ENCODE peak calls at places on chromosome 11, in six cellular contexts. R is mucosa of descending colon; J is NCI-H1694; P is smooth muscle cell of the brain vasculature; X is stimulated activated CD8-positive, alpha-beta memory T cell treated with anti-CD3 and anti-CD28 coated beads, Interleukin-7, amount 100 ng/mL, for 1 hour; F is thoracic aorta. Z is an unnamed sample.

GRCh38 chr11:114180301-114181055 is 115.7 kb upstream of the NNMT start:
- DNase-seq in R (peak; percentile 78), J (no peak), P (no peak), X (no peak), F (no peak), Z (no peak)

GRCh38 chr11:59181746-59182456 is 10.0 kb downstream of the DTX4 start:
- DNase-seq in R (no peak), J (no peak), P (no peak), X (no peak), F (no peak), Z (no peak)

GRCh38 chr11:67373916-67374570 is 645 bp upstream of the CLCF1 start:
- DNase-seq in R (peak; percentile 83), J (no peak), P (no peak), X (peak; percentile 26), F (peak; percentile 82), Z (no peak)

GRCh38 chr11:42043312-42043711 is 583.9 kb upstream of the LRRC4C start:
- DNase-seq in R (no peak), J (no peak), P (no peak), X (no peak), F (no peak), Z (no peak)

GRCh38 chr11:30635401-30635989 is 49.3 kb upstream of the MPPED2 start:
- DNase-seq in R (no peak), J (no peak), P (no peak), X (no peak), F (no peak), Z (no peak)

GRCh38 chr11:78656327-78656726 is 81.7 kb upstream of the NARS2 start:
- DNase-seq in R (no peak), J (no peak), P (no peak), X (no peak), F (no peak), Z (no peak)

GRCh38 chr11:9601041-9601875 is 27.8 kb downstream of the WEE1 start:
- DNase-seq in R (no peak), J (no peak), P (peak; percentile 79), X (peak; percentile 4), F (no peak), Z (no peak)

GRCh38 chr11:18536195-18536594 is 9.5 kb upstream of the TSG101 start:
- DNase-seq in R (no peak), J (no peak), P (no peak), X (no peak), F (no peak), Z (no peak)

GRCh38 chr11:28529540-28530410 is 421.6 kb downstream of the METTL15 start:
- DNase-seq in R (no peak), J (peak; percentile 17), P (peak; percentile 36), X (no peak), F (no peak), Z (peak; percentile 2)

GRCh38 chr11:64817476-64817875 is 7.1 kb upstream of the MEN1 start:
- DNase-seq in R (no peak), J (no peak), P (no peak), X (no peak), F (no peak), Z (no peak)

GRCh38 chr11:103877221-103877620 is 159.2 kb upstream of the DDI1 start:
- DNase-seq in R (no peak), J (no peak), P (no peak), X (no peak), F (no peak), Z (no peak)

GRCh38 chr11:2901196-2901796 is 15.7 kb upstream of the CDKN1C start:
- DNase-seq in R (no peak), J (no peak), P (no peak), X (no peak), F (no peak), Z (no peak)

GRCh38 chr11:134244593-134244992 is 8.6 kb downstream of the THYN1 start:
- DNase-seq in R (no peak), J (no peak), P (no peak), X (no peak), F (no peak), Z (no peak)

GRCh38 chr11:30455025-30455424 is 131.1 kb downstream of the MPPED2 start:
- DNase-seq in R (no peak), J (no peak), P (no peak), X (no peak), F (no peak), Z (no peak)

GRCh38 chr11:134360050-134360835 is 28.5 kb downstream of the GLB1L2 start:
- DNase-seq in R (peak; percentile 92), J (peak; percentile 33), P (peak; percentile 9), X (peak; percentile 44), F (no peak), Z (peak; percentile 56)

GRCh38 chr11:2741377-2742131 is 41.8 kb upstream of the KCNQ1OT1 start:
- DNase-seq in R (peak; percentile 27), J (no peak), P (peak; percentile 85), X (no peak), F (no peak), Z (no peak)

GRCh38 chr11:105109353-105109752 is 30.2 kb downstream of the CARD18 start:
- DNase-seq in R (no peak), J (no peak), P (no peak), X (no peak), F (no peak), Z (no peak)

GRCh38 chr11:130159657-130160459 is at the start of gene ST14:
- DNase-seq in R (peak; percentile 92), J (no peak), P (no peak), X (no peak), F (no peak), Z (peak; percentile 3)

GRCh38 chr11:69459848-69460539 is 21.5 kb upstream of the LINC01488 start:
- DNase-seq in R (peak; percentile 37), J (no peak), P (no peak), X (no peak), F (no peak), Z (no peak)

GRCh38 chr11:130606181-130606580 is 157.7 kb downstream of the ADAMTS15 start:
- DNase-seq in R (no peak), J (no peak), P (no peak), X (no peak), F (no peak), Z (no peak)

GRCh38 chr11:133936551-133936950 is 20.2 kb downstream of the IGSF9B start:
- DNase-seq in R (no peak), J (no peak), P (no peak), X (no peak), F (no peak), Z (no peak)

GRCh38 chr11:44300881-44301855 is 8.8 kb downstream of the ALX4 start:
- DNase-seq in R (no peak), J (no peak), P (no peak), X (no peak), F (no peak), Z (no peak)

GRCh38 chr11:94933225-94934130 is 39.9 kb downstream of the CWC15 start:
- DNase-seq in R (no peak), J (no peak), P (peak; percentile 92), X (no peak), F (no peak), Z (no peak)

GRCh38 chr11:69539416-69540117 is 58.1 kb downstream of the LINC01488 start:
- DNase-seq in R (no peak), J (no peak), P (no peak), X (no peak), F (no peak), Z (no peak)

GRCh38 chr11:3022300-3022967 is 30.3 kb upstream of the NAP1L4 start:
- DNase-seq in R (no peak), J (no peak), P (peak; percentile 98), X (no peak), F (no peak), Z (no peak)

GRCh38 chr11:12284321-12285050 is 92.9 kb upstream of the PARVA start:
- DNase-seq in R (no peak), J (no peak), P (no peak), X (no peak), F (no peak), Z (no peak)

GRCh38 chr11:67043572-67044329 is 12.9 kb upstream of the RHOD start:
- DNase-seq in R (no peak), J (no peak), P (no peak), X (no peak), F (no peak), Z (no peak)

GRCh38 chr11:11580831-11581492 is 40.8 kb downstream of the GALNT18 start:
- DNase-seq in R (no peak), J (no peak), P (no peak), X (no peak), F (no peak), Z (no peak)

GRCh38 chr11:47928426-47928825 is 51.9 kb upstream of the PTPRJ start:
- DNase-seq in R (no peak), J (no peak), P (no peak), X (no peak), F (no peak), Z (no peak)

GRCh38 chr11:57512646-57513445 is 2.7 kb downstream of the SLC43A1 start:
- DNase-seq in R (no peak), J (no peak), P (no peak), X (no peak), F (no peak), Z (no peak)

GRCh38 chr11:32440920-32441319 is 5.6 kb upstream of the WT1 start:
- DNase-seq in R (no peak), J (no peak), P (no peak), X (no peak), F (no peak), Z (no peak)

GRCh38 chr11:134349802-134350355 is 18.1 kb downstream of the GLB1L2 start:
- DNase-seq in R (no peak), J (no peak), P (no peak), X (no peak), F (no peak), Z (no peak)

GRCh38 chr11:118998822-118999221 is 884 bp downstream of the CENATAC start:
- DNase-seq in R (no peak), J (no peak), P (no peak), X (no peak), F (no peak), Z (no peak)

GRCh38 chr11:76158394-76159302 is 47.7 kb downstream of the WNT11 start:
- DNase-seq in R (peak; percentile 13), J (no peak), P (no peak), X (no peak), F (no peak), Z (no peak)

GRCh38 chr11:3989251-3989650 is 105.3 kb upstream of the RRM1 start:
- DNase-seq in R (peak; percentile 30), J (no peak), P (no peak), X (no peak), F (no peak), Z (no peak)

GRCh38 chr11:115471367-115471766 is 32.8 kb downstream of the CADM1 start:
- DNase-seq in R (no peak), J (no peak), P (no peak), X (no peak), F (no peak), Z (no peak)

GRCh38 chr11:68047437-68048290 is 8.8 kb downstream of the TCIRG1 start:
- DNase-seq in R (no peak), J (no peak), P (no peak), X (no peak), F (no peak), Z (no peak)

GRCh38 chr11:78384231-78384630 is 33.4 kb downstream of the GAB2 start:
- DNase-seq in R (no peak), J (no peak), P (no peak), X (no peak), F (no peak), Z (no peak)

GRCh38 chr11:117851852-117852251 is 24.6 kb downstream of the FXYD6 start:
- DNase-seq in R (no peak), J (no peak), P (no peak), X (no peak), F (no peak), Z (no peak)